ENCODE peak calls at places on chromosomes 1 and 21, in five cellular contexts. M is IMR-90, I is Peyer's patch, U is prostate gland, Z is adrenal gland. B is an unnamed sample.

GRCh38 chr1:200962631-200963030 is 60.9 kb downstream of the KIF21B start:
- DNase-seq in U (no peak), I (no peak), M (no peak), Z (no peak), B (no peak)

GRCh38 chr1:67680486-67680885 is 4.5 kb upstream of the GADD45A start:
- DNase-seq in Z (no peak), I (no peak), U (no peak), M (no peak), B (no peak)

GRCh38 chr1:29632436-29633270 is 396.3 kb downstream of the PTPRU start:
- DNase-seq in M (peak; percentile 33), Z (no peak), U (no peak), I (no peak), B (no peak)

GRCh38 chr1:226479432-226479831 is 69.1 kb upstream of the STUM start:
- DNase-seq in M (no peak), Z (no peak), I (no peak), U (peak; percentile 26), B (no peak)

GRCh38 chr21:14273736-14274538 is 58.0 kb downstream of the RBM11 start:
- DNase-seq in I (peak; percentile 95), Z (peak; percentile 39), M (no peak), U (peak; percentile 4), B (peak; percentile 61)

GRCh38 chr1:28439320-28439719 is 66.5 kb upstream of the RCC1 start:
- DNase-seq in Z (no peak), U (no peak), M (no peak), I (no peak), B (no peak)

GRCh38 chr1:170932236-170932635 is 3.1 kb upstream of the MROH9 start:
- DNase-seq in I (no peak), M (no peak), U (no peak), Z (no peak), B (no peak)

GRCh38 chr1:171754971-171755370 is 13.1 kb upstream of the VAMP4 start:
- DNase-seq in U (no peak), Z (no peak), M (peak; percentile 36), I (no peak), B (no peak)

GRCh38 chr1:94602312-94602711 is 60.8 kb upstream of the F3 start:
- DNase-seq in Z (no peak), M (peak; percentile 82), U (no peak), I (no peak), B (no peak)

GRCh38 chr1:115198938-115199337 is 109.6 kb upstream of the TSPAN2 start:
- DNase-seq in Z (peak; percentile 65), I (no peak), U (no peak), M (peak; percentile 63), B (peak; percentile 47)
- H3K4me1 ChIP-seq in Z (peaks cover 13% of the 10 kb centered on the region), I (no peaks in the 10 kb centered on the region), U (no peaks in the 10 kb centered on the region), M (no peaks in the 10 kb centered on the region), B (no peaks in the 10 kb centered on the region)

GRCh38 chr1:229380514-229381160 is 37.8 kb upstream of the CCSAP start:
- DNase-seq in Z (no peak), I (no peak), M (no peak), U (no peak), B (no peak)
- TF ChIP-seq POLR2A in Z (no peak), I (no peak), M (no peak), U (no peak), B (no peak)

DNA sequence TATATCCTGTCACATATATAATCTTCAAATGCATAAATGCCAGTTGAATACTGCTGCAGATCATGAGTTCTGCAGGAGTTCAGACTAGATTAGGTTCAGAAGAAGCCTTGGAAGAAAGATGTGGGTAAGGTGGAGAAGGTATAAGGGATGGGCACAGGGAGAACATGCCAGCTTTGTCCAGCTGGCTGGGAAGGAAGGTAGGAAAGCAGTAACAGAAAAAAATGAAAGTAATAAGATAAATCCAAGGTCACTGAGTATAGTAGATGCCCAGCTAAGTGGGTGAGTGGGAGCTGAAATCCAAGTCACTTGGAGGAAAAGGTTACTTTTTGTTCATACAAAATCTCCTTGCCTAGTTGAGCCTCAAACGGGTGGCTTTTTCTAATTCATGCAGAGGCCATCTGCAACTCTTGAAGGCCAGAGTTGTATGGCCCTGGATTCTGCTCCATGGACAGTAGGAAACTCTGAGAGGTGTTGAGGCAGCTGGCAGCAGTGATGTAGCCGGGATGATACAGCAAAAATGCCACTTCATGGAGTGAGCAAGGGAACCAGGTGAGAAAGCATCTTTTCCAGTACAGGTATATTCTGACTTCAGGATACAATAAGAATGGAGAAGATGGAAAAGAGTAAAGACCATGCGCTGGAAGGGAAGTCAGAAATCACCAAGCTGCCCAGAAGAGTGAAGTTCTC is 3.4 kb downstream of the RCSD1 start:
- DNase-seq in I (no peak), U (no peak), Z (no peak), M (no peak), B (no peak)
- H3K4me3 ChIP-seq in I (peak overlapping the region; percentile 9), U (no peak overlapping the region), Z (no peak overlapping the region), M (no peak overlapping the region), B (no peak overlapping the region)

GRCh38 chr21:29303301-29303700 is 4.6 kb downstream of the BACH1 start:
- DNase-seq in Z (no peak), U (no peak), I (no peak), M (no peak), B (no peak)

GRCh38 chr21:29302340-29302991 is 3.7 kb downstream of the BACH1 start:
- DNase-seq in I (no peak), M (peak; percentile 34), U (peak; percentile 50), Z (no peak), B (no peak)

GRCh38 chr21:29305561-29305960 is 6.8 kb downstream of the BACH1 start:
- DNase-seq in Z (no peak), I (no peak), M (no peak), U (no peak), B (no peak)

GRCh38 chr21:29305068-29305467 is 6.3 kb downstream of the BACH1 start:
- DNase-seq in I (no peak), Z (no peak), M (no peak), U (no peak), B (peak; percentile 18)

DNA sequence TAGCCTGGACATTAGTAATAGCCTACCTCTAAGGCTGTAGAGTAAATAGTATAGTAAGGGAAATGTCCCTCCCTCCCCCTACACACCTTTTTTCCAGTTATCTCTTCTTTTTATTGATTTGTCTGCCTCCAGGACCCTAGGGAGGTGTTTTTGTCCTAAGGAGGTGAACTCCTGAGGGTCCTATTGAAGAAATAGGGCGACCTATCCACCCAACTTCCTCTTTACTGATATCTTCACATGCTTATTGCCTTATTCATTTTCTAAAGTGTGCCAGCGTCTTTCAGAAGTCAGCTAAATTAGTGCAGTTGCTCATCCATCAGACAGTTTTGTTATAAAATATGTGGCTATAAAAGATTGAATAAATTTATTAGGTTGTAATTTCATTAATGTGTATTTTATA is 5.9 kb downstream of the BACH1 start:
- DNase-seq in U (no peak), M (no peak), I (no peak), Z (no peak), B (no peak)
- H3K4me1 ChIP-seq in U (peaks cover 4% of the 10 kb centered on the region), M (peaks cover 20% of the 10 kb centered on the region), I (peaks cover 71% of the 10 kb centered on the region), Z (peaks cover 97% of the 10 kb centered on the region), B (peaks cover 72% of the 10 kb centered on the region)

GRCh38 chr1:154326546-154327465 is 1.5 kb downstream of the ATP8B2 start:
- DNase-seq in Z (no peak), U (no peak), I (no peak), M (peak; percentile 64), B (peak; percentile 19)

GRCh38 chr1:154324241-154324640 is 1.1 kb upstream of the ATP8B2 start:
- DNase-seq in Z (no peak), I (no peak), U (no peak), M (no peak), B (no peak)

GRCh38 chr1:154323493-154323892 is 1.8 kb upstream of the ATP8B2 start:
- DNase-seq in I (no peak), M (no peak), Z (no peak), U (no peak), B (no peak)

GRCh38 chr1:154325583-154326545 is 539 bp downstream of the ATP8B2 start:
- DNase-seq in I (peak; percentile 57), Z (peak; percentile 71), M (peak; percentile 89), U (peak; percentile 46), B (peak; percentile 68)

GRCh38 chr1:154324669-154325582 is at the start of gene ATP8B2:
- DNase-seq in I (peak; percentile 73), Z (peak; percentile 83), U (peak; percentile 69), M (peak; percentile 65), B (peak; percentile 64)
- TF ChIP-seq POLR2A in I (no peak), Z (no peak), U (no peak), M (no peak), B (no peak)

DNA sequence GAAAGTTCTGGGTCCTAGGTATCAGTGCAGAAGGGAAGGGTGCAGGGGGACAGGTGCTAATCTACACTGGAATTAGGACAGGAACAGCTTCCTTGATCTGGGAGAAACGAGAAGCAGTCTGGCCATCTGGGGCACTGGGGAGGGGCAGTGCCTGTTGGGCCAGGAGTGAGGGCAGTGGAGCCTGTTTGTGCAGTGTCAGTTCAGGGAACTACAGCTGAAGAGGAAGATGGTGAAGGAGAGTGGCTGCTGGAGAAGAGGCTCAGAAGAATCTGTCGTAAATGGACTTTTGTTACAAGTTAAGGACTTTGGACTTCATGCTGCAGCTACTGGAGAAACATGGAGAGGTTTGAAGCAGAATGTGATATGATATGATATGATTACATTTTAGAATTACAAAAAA is 3.1 kb upstream of the TNFSF4 start:
- DNase-seq in M (no peak), U (no peak), Z (no peak), I (no peak), B (no peak)
- H3K4me3 ChIP-seq in M (no peak overlapping the region), U (no peak overlapping the region), Z (no peak overlapping the region), I (no peak overlapping the region), B (no peak overlapping the region)